ENCODE peak calls at places on chromosomes 7 and 10, in five cellular contexts. One of them, this sample, is unnamed.

GRCh38 chr10:86244296-86244695 is 122.3 kb downstream of the GRID1 start:
- DNase-seq in fibroblast of lung: no peak
- DNase-seq in OCI-LY7: no peak
- DNase-seq in uterus: no peak
- DNase-seq in ovary: no peak
- DNase-seq in this sample: no peak

GRCh38 chr7:89623018-89623672 is 531.1 kb upstream of the STEAP1 start:
- DNase-seq in fibroblast of lung: peak; percentile 3
- DNase-seq in OCI-LY7: peak; percentile 29
- DNase-seq in uterus: no peak
- DNase-seq in ovary: no peak
- DNase-seq in this sample: peak; percentile 13

GRCh38 chr7:102300643-102301211 is 14.1 kb downstream of the SH2B2 start:
- DNase-seq in fibroblast of lung: no peak
- DNase-seq in OCI-LY7: no peak
- DNase-seq in uterus: no peak
- DNase-seq in ovary: no peak
- DNase-seq in this sample: no peak

GRCh38 chr7:36037121-36037662 is 115.9 kb upstream of the EEPD1 start:
- DNase-seq in fibroblast of lung: peak; percentile 91
- DNase-seq in OCI-LY7: no peak
- DNase-seq in uterus: peak; percentile 51
- DNase-seq in ovary: no peak
- DNase-seq in this sample: no peak

GRCh38 chr7:47254081-47255006 is 327.6 kb downstream of the TNS3 start:
- DNase-seq in fibroblast of lung: peak; percentile 61
- DNase-seq in OCI-LY7: peak; percentile 79
- DNase-seq in uterus: peak; percentile 83
- DNase-seq in ovary: peak; percentile 92
- DNase-seq in this sample: no peak

GRCh38 chr10:58615237-58615935 is 102.7 kb downstream of the BICC1 start:
- DNase-seq in fibroblast of lung: no peak
- DNase-seq in OCI-LY7: no peak
- DNase-seq in uterus: no peak
- DNase-seq in ovary: no peak
- DNase-seq in this sample: no peak

GRCh38 chr7:40571796-40572195 is 437.0 kb downstream of the SUGCT start:
- DNase-seq in fibroblast of lung: peak; percentile 47
- DNase-seq in OCI-LY7: no peak
- DNase-seq in uterus: no peak
- DNase-seq in ovary: no peak
- DNase-seq in this sample: no peak

GRCh38 chr7:99137418-99138180 is 6.3 kb downstream of the SMURF1 start:
- DNase-seq in fibroblast of lung: peak; percentile 69
- DNase-seq in OCI-LY7: no peak
- DNase-seq in uterus: no peak
- DNase-seq in ovary: no peak
- DNase-seq in this sample: no peak

GRCh38 chr10:9608592-9608991 is 1409.1 kb upstream of the CELF2 start:
- DNase-seq in fibroblast of lung: peak; percentile 67
- DNase-seq in OCI-LY7: peak; percentile 2
- DNase-seq in uterus: no peak
- DNase-seq in ovary: no peak
- DNase-seq in this sample: no peak

GRCh38 chr10:119341236-119342016 is 134.1 kb downstream of the GRK5 start:
- DNase-seq in fibroblast of lung: peak; percentile 63
- DNase-seq in OCI-LY7: no peak
- DNase-seq in uterus: peak; percentile 62
- DNase-seq in ovary: peak; percentile 57
- DNase-seq in this sample: no peak

GRCh38 chr7:129218514-129219036 is 6.3 kb upstream of the AHCYL2 start:
- DNase-seq in fibroblast of lung: peak; percentile 80
- DNase-seq in OCI-LY7: peak; percentile 82
- DNase-seq in uterus: peak; percentile 78
- DNase-seq in ovary: peak; percentile 86
- DNase-seq in this sample: peak; percentile 67

GRCh38 chr7:79461660-79462059 is 8.2 kb upstream of the MAGI2 start:
- DNase-seq in fibroblast of lung: peak; percentile 75
- DNase-seq in OCI-LY7: no peak
- DNase-seq in uterus: no peak
- DNase-seq in ovary: no peak
- DNase-seq in this sample: no peak

GRCh38 chr10:14386202-14386593 is 55.5 kb upstream of the FRMD4A start:
- DNase-seq in fibroblast of lung: peak; percentile 79
- DNase-seq in OCI-LY7: no peak
- DNase-seq in uterus: no peak
- DNase-seq in ovary: no peak
- DNase-seq in this sample: no peak

GRCh38 chr7:4226166-4226857 is 455.8 kb upstream of the FOXK1 start:
- DNase-seq in fibroblast of lung: peak; percentile 3
- DNase-seq in OCI-LY7: no peak
- DNase-seq in uterus: no peak
- DNase-seq in ovary: no peak
- DNase-seq in this sample: no peak

DNA sequence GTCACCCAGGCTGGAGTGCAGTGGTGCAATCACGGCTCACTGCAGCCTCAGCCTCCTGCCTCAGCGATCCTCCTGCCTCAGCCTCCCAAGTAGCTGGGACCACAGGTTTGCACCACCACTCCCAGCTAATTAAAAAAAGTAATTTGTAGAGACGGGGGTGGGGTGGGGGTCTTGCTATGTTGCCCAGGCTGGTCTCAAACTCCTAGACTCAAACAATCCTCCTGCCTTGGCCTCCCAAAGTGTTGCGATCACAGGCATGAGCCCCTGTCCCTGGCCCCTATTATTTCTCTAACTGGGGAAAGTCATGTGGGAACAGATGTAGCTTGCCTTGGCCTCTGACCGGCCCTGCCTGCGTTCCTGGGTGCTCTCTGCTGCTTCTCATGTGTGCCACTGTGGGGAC is 178.7 kb downstream of the RNF216 start:
- DNase-seq in fibroblast of lung: no peak
- DNase-seq in OCI-LY7: no peak
- DNase-seq in uterus: no peak
- DNase-seq in ovary: no peak
- DNase-seq in this sample: no peak
- H3K36me3 ChIP-seq in fibroblast of lung: peaks cover 22% of the 10 kb centered on the region
- H3K36me3 ChIP-seq in OCI-LY7: no peaks in the 10 kb centered on the region
- H3K36me3 ChIP-seq in uterus: no peaks in the 10 kb centered on the region
- H3K36me3 ChIP-seq in ovary: no peaks in the 10 kb centered on the region
- H3K36me3 ChIP-seq in this sample: no peaks in the 10 kb centered on the region

DNA sequence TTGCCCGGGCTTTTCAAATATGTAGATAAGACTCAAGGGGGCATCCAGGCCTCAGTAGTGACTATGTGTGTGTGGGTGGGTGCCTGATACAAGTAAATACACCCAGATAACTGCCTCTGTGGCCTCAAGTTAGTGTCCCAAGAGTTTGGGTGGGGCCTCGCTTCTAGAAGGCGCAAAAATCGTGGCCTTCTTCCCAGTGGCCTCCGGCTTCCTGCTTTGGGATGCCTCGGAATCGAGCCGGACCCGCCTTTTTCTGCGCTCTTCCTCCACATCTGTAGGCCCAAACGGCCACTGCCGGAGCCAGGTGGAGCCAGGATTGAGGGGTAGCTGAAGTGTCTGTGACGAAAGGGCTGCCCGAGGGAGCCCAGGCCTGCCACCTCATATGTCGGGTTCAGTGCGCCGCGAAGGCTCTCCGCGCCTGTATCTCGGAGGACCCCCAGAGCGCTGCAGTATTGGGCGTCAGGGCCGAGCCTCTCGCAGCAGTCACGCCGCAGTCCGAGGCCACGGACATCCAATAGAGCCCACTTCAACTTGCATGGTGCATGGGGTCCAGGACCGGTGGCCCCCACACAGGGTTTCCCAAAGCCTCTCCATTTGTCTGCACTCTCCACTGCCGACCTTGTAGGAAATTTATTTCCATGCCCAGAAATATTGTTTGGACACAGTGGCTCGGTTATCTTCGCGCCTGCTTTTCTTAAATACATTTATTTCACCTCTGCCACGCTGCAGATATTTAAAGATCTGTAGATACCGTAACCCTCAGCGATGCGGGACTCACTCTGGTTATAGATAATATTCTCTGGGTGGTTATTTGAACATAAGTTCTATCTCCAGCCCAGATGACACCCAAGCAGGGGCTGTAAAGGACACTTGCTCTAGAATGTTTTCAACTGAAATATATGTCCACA is 4.8 kb upstream of the ZNF503 start:
- DNase-seq in fibroblast of lung: no peak
- DNase-seq in OCI-LY7: no peak
- DNase-seq in uterus: no peak
- DNase-seq in ovary: peak; percentile 50
- DNase-seq in this sample: no peak
- H3K4me1 ChIP-seq in fibroblast of lung: peaks cover 2% of the 10 kb centered on the region
- H3K4me1 ChIP-seq in OCI-LY7: peaks cover 3% of the 10 kb centered on the region
- H3K4me1 ChIP-seq in uterus: peaks cover 7% of the 10 kb centered on the region
- H3K4me1 ChIP-seq in ovary: peaks cover 6% of the 10 kb centered on the region
- H3K4me1 ChIP-seq in this sample: peaks cover 12% of the 10 kb centered on the region

DNA sequence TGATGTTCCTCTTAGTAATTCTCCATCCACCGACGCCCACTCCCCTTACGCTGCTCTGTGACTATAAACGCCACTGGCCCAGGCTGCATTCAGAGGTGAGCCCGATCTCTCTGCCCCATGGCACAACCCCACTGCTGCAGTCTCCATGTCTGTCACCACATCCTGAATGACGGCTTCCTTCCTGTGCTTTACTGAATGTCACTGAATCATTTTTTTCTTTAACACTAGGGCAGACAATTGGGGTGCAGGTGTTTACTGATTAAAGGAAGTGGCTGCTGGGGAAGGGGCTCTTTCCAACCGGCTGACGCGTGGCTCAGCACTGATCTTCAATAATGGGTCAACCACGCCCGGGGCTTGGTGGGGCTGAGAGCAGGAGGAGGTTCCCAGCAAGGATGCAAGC is 208.3 kb downstream of the USP6NL start:
- DNase-seq in fibroblast of lung: no peak
- DNase-seq in OCI-LY7: peak; percentile 63
- DNase-seq in uterus: no peak
- DNase-seq in ovary: no peak
- DNase-seq in this sample: peak; percentile 79
- H3K9me3 ChIP-seq in fibroblast of lung: no peaks in the 10 kb centered on the region
- H3K9me3 ChIP-seq in OCI-LY7: peaks cover 5% of the 10 kb centered on the region
- H3K9me3 ChIP-seq in uterus: no peaks in the 10 kb centered on the region
- H3K9me3 ChIP-seq in ovary: no peaks in the 10 kb centered on the region
- H3K9me3 ChIP-seq in this sample: no peaks in the 10 kb centered on the region

GRCh38 chr10:811781-812180 is 119.7 kb downstream of the LARP4B start:
- DNase-seq in fibroblast of lung: no peak
- DNase-seq in OCI-LY7: no peak
- DNase-seq in uterus: no peak
- DNase-seq in ovary: no peak
- DNase-seq in this sample: no peak

GRCh38 chr10:807958-808353 is 118.5 kb upstream of the DIP2C start:
- DNase-seq in fibroblast of lung: no peak
- DNase-seq in OCI-LY7: no peak
- DNase-seq in uterus: no peak
- DNase-seq in ovary: no peak
- DNase-seq in this sample: no peak

GRCh38 chr10:810351-810846 is 120.9 kb upstream of the DIP2C start:
- DNase-seq in fibroblast of lung: peak; percentile 54
- DNase-seq in OCI-LY7: peak; percentile 50
- DNase-seq in uterus: no peak
- DNase-seq in ovary: no peak
- DNase-seq in this sample: no peak

GRCh38 chr10:811379-811778 is 120.1 kb downstream of the LARP4B start:
- DNase-seq in fibroblast of lung: no peak
- DNase-seq in OCI-LY7: no peak
- DNase-seq in uterus: no peak
- DNase-seq in ovary: no peak
- DNase-seq in this sample: no peak

DNA sequence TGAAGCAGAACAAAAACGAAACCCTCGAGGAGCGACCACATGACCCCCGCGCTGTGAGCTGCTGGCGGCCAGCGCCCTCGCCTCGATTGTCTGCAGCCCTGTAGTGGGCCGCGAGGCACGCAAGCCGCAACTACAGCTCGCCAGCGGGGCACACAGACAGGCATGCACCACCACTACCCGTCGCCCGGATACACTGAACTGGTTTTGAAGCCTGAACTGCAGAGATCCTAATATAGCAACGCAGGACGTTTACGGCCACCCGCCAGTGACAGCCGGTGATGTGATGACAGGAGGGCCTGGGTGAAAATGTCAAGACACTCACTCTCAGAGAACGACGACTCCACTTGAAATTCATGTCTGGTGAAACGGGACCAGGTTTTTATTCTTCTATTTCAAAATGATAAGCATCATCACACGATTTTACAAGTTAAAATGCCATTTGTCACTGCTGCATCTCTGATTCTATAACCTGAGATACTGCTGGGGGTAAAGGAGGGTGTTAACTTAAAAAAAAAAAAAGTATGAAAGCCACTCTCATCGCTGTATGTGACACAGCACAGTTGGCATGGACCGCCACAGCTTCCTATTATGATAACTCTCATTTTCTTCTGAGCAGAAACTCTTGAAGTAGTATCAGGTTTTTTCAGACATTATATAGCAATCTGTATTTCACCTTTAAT is 120.3 kb upstream of the DIP2C start:
- DNase-seq in fibroblast of lung: no peak
- DNase-seq in OCI-LY7: no peak
- DNase-seq in uterus: no peak
- DNase-seq in ovary: no peak
- DNase-seq in this sample: no peak
- H3K36me3 ChIP-seq in fibroblast of lung: peaks cover 25% of the 10 kb centered on the region
- H3K36me3 ChIP-seq in OCI-LY7: peaks cover 87% of the 10 kb centered on the region
- H3K36me3 ChIP-seq in uterus: no peaks in the 10 kb centered on the region
- H3K36me3 ChIP-seq in ovary: no peaks in the 10 kb centered on the region
- H3K36me3 ChIP-seq in this sample: peaks cover 17% of the 10 kb centered on the region

GRCh38 chr7:1548438-1548831 is 7.6 kb downstream of the TMEM184A start:
- DNase-seq in fibroblast of lung: no peak
- DNase-seq in OCI-LY7: no peak
- DNase-seq in uterus: no peak
- DNase-seq in ovary: no peak
- DNase-seq in this sample: no peak
- H3K4me1 ChIP-seq in fibroblast of lung: no peaks in the 10 kb centered on the region
- H3K4me1 ChIP-seq in OCI-LY7: no peaks in the 10 kb centered on the region
- H3K4me1 ChIP-seq in uterus: no peaks in the 10 kb centered on the region
- H3K4me1 ChIP-seq in ovary: no peaks in the 10 kb centered on the region
- H3K4me1 ChIP-seq in this sample: no peaks in the 10 kb centered on the region

DNA sequence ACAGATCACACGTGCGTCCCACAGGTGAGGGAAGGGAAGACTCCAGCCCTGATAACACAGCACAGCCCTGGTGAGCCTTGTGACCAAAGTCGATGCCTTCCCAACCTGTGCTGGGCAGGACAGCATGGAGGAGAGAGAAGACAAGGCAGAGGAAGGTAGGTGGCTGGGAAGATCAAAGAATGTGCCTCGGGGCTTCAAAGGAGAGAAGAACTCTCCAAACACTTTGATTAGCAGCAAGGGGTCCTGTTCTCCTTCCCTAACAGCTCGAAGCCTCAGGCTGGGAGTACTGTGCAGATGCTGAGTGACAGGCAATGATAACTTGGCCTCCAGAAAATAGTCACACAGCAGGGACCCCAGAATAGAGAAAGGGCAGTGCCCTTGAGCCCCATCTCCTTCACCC is 288.5 kb downstream of the TCERG1L start:
- DNase-seq in fibroblast of lung: no peak
- DNase-seq in OCI-LY7: no peak
- DNase-seq in uterus: no peak
- DNase-seq in ovary: no peak
- DNase-seq in this sample: no peak
- H3K9me3 ChIP-seq in fibroblast of lung: peaks cover 2% of the 10 kb centered on the region
- H3K9me3 ChIP-seq in OCI-LY7: no peaks in the 10 kb centered on the region
- H3K9me3 ChIP-seq in uterus: no peaks in the 10 kb centered on the region
- H3K9me3 ChIP-seq in ovary: no peaks in the 10 kb centered on the region
- H3K9me3 ChIP-seq in this sample: no peaks in the 10 kb centered on the region

This sample was measured in CD8-positive, alpha-beta memory T cell.